ENCODE peak calls at places on chromosomes 11 and 22, in ten cellular contexts. J, Z, Y, Q, P, G, R, O, T and B are unnamed samples. For H3K4me1, the result is how much of the 10 kb centered on the place peaks cover.

GRCh38 chr22:36162127-36163034 is 1.8 kb upstream of the APOL3 start:
- DNase-seq in J (no peak), Z (no peak), Y (no peak), Q (no peak), P (no peak), G (peak), R (no peak), O (no peak), T (peak), B (no peak)

GRCh38 chr11:73204711-73205121 is 13.4 kb upstream of the P2RY2 start:
- DNase-seq in J (no peak), Z (peak), Y (peak), Q (no peak), P (no peak), G (no peak), R (no peak), O (peak), T (no peak), B (no peak)

GRCh38 chr11:71284525-71285092 is 32.2 kb upstream of the SHANK2 start:
- DNase-seq in J (no peak), Z (no peak), Y (no peak), Q (no peak), P (no peak), G (no peak), R (no peak), O (no peak), T (no peak), B (no peak)

GRCh38 chr11:109939176-109939810 is 153.9 kb upstream of the ZC3H12C start:
- DNase-seq in J (peak), Z (no peak), Y (peak), Q (no peak), P (peak), G (no peak), R (peak), O (no peak), T (no peak), B (no peak)

GRCh38 chr11:9947231-9947864 is 283.5 kb downstream of the SWAP70 start:
- DNase-seq in J (no peak), Z (no peak), Y (no peak), Q (no peak), P (peak), G (no peak), R (no peak), O (no peak), T (no peak), B (no peak)

GRCh38 chr11:120214581-120214980 is 3.7 kb downstream of the OAF start:
- DNase-seq in J (no peak), Z (no peak), Y (no peak), Q (no peak), P (no peak), G (no peak), R (no peak), O (no peak), T (no peak), B (no peak)

GRCh38 chr11:57777969-57778317 is 16.3 kb downstream of the CTNND1 start:
- DNase-seq in J (peak), Z (no peak), Y (no peak), Q (no peak), P (no peak), G (no peak), R (peak), O (no peak), T (no peak), B (no peak)

GRCh38 chr11:72446929-72447753 is 12.8 kb upstream of the CLPB start:
- DNase-seq in J (peak), Z (no peak), Y (no peak), Q (no peak), P (peak), G (no peak), R (no peak), O (no peak), T (no peak), B (no peak)

GRCh38 chr11:134758342-134758931 is 346.4 kb upstream of the B3GAT1 start:
- DNase-seq in J (no peak), Z (no peak), Y (no peak), Q (peak), P (no peak), G (no peak), R (no peak), O (no peak), T (no peak), B (no peak)

GRCh38 chr11:89168396-89168795 is 9.3 kb upstream of the TYR start:
- DNase-seq in J (no peak), Z (no peak), Y (no peak), Q (no peak), P (no peak), G (no peak), R (no peak), O (no peak), T (no peak), B (no peak)

GRCh38 chr11:133955945-133956421 is 785 bp downstream of the IGSF9B start:
- DNase-seq in J (no peak), Z (peak), Y (no peak), Q (no peak), P (no peak), G (no peak), R (no peak), O (no peak), T (no peak), B (no peak)

GRCh38 chr11:13261600-13262061 is 16.0 kb upstream of the BMAL1 start:
- DNase-seq in J (peak), Z (no peak), Y (peak), Q (peak), P (no peak), G (no peak), R (no peak), O (no peak), T (no peak), B (no peak)

GRCh38 chr22:30143265-30143664 is 63.0 kb downstream of the HORMAD2 start:
- DNase-seq in J (no peak), Z (no peak), Y (no peak), Q (no peak), P (no peak), G (no peak), R (no peak), O (no peak), T (no peak), B (no peak)

GRCh38 chr11:120303004-120303637 is 22.0 kb upstream of the TLCD5 start:
- DNase-seq in J (peak), Z (no peak), Y (peak), Q (no peak), P (peak), G (peak), R (peak), O (peak), T (peak), B (no peak)

GRCh38 chr11:73538381-73538872 is 59.5 kb downstream of the FAM168A start:
- DNase-seq in J (no peak), Z (no peak), Y (no peak), Q (no peak), P (no peak), G (no peak), R (no peak), O (no peak), T (peak), B (no peak)

GRCh38 chr11:119339581-119340334 is 925 bp downstream of the C1QTNF5 start:
- DNase-seq in J (no peak), Z (peak), Y (peak), Q (no peak), P (no peak), G (no peak), R (peak), O (peak), T (peak), B (no peak)

GRCh38 chr22:45207981-45208664 is 32.6 kb downstream of the KIAA0930 start:
- DNase-seq in J (no peak), Z (peak), Y (no peak), Q (no peak), P (no peak), G (no peak), R (peak), O (no peak), T (no peak), B (no peak)

DNA sequence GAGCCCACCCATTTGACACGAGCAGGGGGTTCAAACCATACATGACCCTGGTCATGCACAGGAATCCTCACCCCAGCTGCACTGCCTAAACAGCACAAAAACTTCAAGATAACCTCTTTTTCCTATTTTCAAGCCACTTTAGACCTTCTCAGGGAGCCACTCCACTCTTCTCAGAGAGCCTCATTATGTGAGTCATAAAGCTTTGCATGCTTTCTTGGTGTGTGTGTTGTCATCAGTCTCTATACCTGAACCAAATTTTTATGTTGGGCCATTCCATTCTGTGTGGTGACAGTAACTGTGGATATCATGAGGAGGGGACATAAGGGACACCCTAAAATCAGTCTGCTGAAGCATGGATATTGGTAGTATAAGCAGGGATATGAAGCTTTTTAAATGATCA is 769.5 kb upstream of the API5 start:
- DNase-seq in J (no peak), Z (no peak), Y (no peak), Q (no peak), P (no peak), G (no peak), R (no peak), O (no peak), T (no peak), B (no peak)
- H3K4me1 ChIP-seq in J (under half), Z (under half), Y (under half), Q (under half), P (under half), G (under half), R (under half), O (under half), T (under half), B (under half)

DNA sequence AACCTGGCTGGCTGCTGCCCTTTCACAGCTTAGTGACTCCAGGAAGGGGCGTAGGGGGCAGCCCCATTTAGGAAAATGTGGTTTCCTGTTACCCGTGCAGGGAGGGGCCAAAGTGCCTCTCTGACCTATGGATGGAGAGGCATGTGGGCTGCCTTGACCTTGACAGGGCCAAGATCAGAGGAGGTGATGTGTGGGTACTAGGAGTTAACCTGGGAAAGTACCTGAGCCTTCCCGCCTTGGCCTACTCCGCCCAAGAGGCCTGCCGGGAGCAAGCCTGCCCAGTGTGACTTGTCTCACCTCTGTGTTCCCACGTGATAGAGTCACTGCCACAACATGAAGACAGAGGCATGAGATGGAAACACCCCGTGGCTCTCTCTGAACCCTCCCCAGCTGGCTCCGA is 33.4 kb downstream of the GRAMD4 start:
- DNase-seq in J (no peak), Z (peak), Y (no peak), Q (no peak), P (no peak), G (no peak), R (no peak), O (no peak), T (no peak), B (no peak)
- H3K4me1 ChIP-seq in J (under half), Z (under half), Y (under half), Q (half or more), P (under half), G (under half), R (under half), O (half or more), T (under half), B (under half)

DNA sequence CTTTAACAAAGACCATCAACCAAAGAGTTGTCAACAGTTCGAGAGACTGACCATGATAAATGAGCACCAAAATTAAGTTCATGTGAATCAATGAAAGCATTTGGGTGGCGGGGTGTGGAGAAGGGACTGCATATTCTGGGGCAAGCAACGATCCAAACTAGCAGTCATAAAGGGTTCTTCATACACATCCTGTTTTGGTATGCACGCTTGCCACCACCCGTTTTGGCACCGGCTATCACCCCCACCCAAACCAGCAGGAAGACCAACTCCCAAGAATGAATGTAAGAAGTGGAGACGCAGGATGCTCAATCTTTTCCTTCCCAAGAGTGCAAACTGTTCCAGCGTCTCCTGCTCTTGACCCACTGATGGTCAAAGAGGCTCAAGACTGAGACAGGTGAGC is 80.8 kb downstream of the SGSM3 start:
- DNase-seq in J (no peak), Z (no peak), Y (no peak), Q (no peak), P (no peak), G (no peak), R (no peak), O (peak), T (no peak), B (no peak)
- H3K4me1 ChIP-seq in J (half or more), Z (half or more), Y (under half), Q (half or more), P (under half), G (half or more), R (under half), O (half or more), T (half or more), B (under half)

GRCh38 chr11:96218013-96218412 is 125.0 kb downstream of the MAML2 start:
- DNase-seq in J (no peak), Z (no peak), Y (no peak), Q (no peak), P (no peak), G (no peak), R (no peak), O (no peak), T (no peak), B (no peak)

GRCh38 chr11:96217206-96217605 is 125.8 kb downstream of the MAML2 start:
- DNase-seq in J (no peak), Z (no peak), Y (no peak), Q (no peak), P (no peak), G (no peak), R (no peak), O (no peak), T (no peak), B (no peak)

GRCh38 chr11:96221244-96222070 is 121.5 kb downstream of the MAML2 start:
- DNase-seq in J (no peak), Z (no peak), Y (no peak), Q (no peak), P (no peak), G (no peak), R (no peak), O (no peak), T (no peak), B (no peak)

GRCh38 chr11:96219981-96220623 is 122.9 kb downstream of the MAML2 start:
- DNase-seq in J (peak), Z (no peak), Y (peak), Q (no peak), P (no peak), G (no peak), R (no peak), O (no peak), T (no peak), B (no peak)

DNA sequence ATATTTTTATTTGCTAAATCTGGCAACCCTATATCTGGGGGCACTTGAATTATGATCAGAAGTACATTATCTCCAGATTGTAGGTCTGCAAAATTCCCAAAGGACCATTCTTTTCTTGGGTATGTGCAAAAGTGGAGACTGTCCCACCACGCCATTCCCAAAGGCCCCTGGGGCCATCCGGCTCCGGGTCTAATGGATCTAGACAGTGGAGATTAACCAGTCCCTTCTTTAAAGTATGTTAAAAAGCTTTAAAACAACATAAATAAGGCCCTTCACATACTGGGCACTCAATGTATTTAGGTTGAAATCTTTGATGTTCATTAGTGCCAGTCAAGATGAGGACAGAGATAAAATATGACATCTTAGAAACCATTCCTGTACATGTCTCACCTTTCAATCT is 124.1 kb downstream of the MAML2 start:
- DNase-seq in J (no peak), Z (no peak), Y (no peak), Q (no peak), P (no peak), G (no peak), R (no peak), O (no peak), T (no peak), B (no peak)
- H3K4me1 ChIP-seq in J (under half), Z (half or more), Y (under half), Q (half or more), P (under half), G (half or more), R (under half), O (half or more), T (half or more), B (half or more)

DNA sequence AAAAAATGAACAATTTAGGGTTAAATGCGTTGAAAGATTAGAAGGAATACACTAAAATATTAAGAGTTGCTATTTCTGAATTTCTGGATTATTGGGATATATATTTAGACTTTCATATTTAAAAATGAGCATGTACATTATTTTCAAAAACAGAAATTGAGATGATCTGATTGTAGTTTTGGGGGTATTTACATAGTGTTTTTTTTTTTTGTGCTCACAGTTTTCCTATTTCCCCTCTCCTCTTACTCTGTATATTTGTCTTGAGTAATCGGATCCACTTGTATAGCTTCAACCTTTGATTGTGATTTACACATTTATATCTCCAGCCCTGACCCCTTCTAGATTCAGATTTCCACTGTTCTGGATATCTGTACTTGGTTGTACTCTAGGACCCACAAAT is 5.3 kb downstream of the USP47 start:
- DNase-seq in J (no peak), Z (no peak), Y (no peak), Q (no peak), P (no peak), G (no peak), R (no peak), O (no peak), T (no peak), B (no peak)
- H3K4me1 ChIP-seq in J (half or more), Z (half or more), Y (under half), Q (half or more), P (half or more), G (half or more), R (half or more), O (half or more), T (half or more), B (half or more)

DNA sequence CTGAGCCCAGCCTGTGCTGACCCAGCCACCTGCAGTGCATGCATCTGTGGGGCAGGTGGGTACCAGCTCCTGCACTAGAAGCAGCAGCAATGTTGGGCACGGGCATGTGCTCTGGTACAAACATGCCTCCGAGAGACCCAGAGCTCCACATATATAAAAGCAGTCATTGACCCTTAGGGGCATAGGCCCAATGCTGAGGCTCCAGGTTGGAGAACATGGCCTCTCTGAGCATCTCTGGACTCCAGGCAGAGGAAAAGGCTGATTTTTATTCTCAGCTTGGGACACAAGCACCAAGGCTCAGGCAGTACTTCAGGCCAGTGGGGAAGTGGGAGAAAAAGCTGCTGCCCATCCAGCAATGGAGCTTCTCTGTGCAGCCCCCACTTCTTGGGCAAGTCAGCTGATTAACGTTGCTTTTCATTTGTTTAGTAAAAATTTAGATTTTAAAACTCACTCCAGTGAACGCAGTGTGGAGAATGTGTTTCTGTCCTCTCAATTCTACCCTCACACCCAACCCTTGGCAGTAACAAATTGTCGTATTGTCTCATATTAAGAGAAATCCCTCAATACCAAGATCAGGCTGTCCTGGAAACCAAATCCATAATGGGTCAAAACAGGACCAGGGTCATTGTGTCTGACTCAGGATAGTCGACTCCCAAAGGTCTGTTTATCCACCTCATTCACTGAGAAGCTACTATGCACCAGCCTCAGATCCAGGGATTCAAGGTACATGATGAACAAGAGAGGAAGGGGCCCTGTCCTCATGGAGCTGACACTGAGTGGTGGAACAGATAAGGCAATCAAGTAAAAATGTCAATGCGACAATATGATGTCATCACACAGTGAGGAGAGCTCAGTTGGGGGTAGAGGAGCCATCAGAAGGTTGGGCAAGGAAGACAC is 50.6 kb upstream of the TOP3B start:
- DNase-seq in J (no peak), Z (no peak), Y (no peak), Q (peak), P (no peak), G (no peak), R (no peak), O (no peak), T (no peak), B (no peak)
- H3K4me1 ChIP-seq in J (under half), Z (under half), Y (under half), Q (under half), P (half or more), G (under half), R (under half), O (under half), T (under half), B (under half)

DNA sequence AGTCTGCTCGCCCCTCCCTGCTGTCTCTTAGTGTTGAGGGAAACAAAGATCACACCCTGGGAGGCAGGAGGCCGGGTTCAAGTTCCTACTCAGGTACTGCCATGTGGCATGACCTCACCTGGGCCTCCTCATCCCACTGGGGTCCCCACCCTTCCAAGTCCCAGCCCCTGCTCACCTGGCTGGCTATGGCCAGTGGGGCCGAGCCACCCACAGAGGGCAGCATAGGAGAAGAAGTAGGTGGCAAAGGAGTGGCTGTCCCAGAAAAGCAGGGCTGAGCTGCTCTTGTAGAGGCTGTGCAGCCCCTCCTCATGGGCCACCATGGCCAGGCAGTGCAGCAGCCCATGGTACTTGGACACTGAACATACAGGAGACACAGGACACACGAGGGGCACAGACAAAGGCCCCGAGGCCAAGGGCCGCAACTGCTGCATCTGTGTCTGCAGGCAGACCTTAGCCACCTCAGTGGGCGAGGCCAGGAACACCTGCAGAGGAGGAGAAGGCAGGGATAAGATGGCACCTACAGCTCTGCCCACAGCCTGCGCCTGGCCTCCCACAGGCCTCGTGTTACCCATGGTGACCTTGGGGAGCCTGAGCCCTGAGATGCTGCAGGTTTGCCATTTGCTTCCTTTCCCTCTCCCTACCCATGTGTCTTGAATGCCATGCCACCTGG is 50.6 kb upstream of the MPEG1 start:
- DNase-seq in J (no peak), Z (no peak), Y (no peak), Q (peak), P (peak), G (no peak), R (no peak), O (no peak), T (no peak), B (no peak)
- H3K4me1 ChIP-seq in J (under half), Z (under half), Y (under half), Q (under half), P (half or more), G (under half), R (under half), O (under half), T (under half), B (under half)